ENCODE peak calls at places on chromosomes 5 and 9, in nine cellular contexts. One of them, this sample, is unnamed.

GRCh38 chr9:3646226-3646625 is 120.4 kb upstream of the RFX3 start:
- DNase-seq in GM23338: no peak
- DNase-seq in uterus: no peak
- DNase-seq in gastrocnemius medialis: no peak
- DNase-seq in BJ: no peak
- DNase-seq in astrocyte of the spinal cord: no peak
- DNase-seq in keratinocyte: no peak
- DNase-seq in astrocyte: no peak
- DNase-seq in breast epithelium: no peak
- DNase-seq in this sample: no peak

GRCh38 chr9:84122572-84122971 is 142.0 kb downstream of the RMI1 start:
- DNase-seq in GM23338: no peak
- DNase-seq in uterus: no peak
- DNase-seq in gastrocnemius medialis: no peak
- DNase-seq in BJ: no peak
- DNase-seq in astrocyte of the spinal cord: no peak
- DNase-seq in keratinocyte: no peak
- DNase-seq in astrocyte: no peak
- DNase-seq in breast epithelium: no peak
- DNase-seq in this sample: no peak

GRCh38 chr9:134936021-134936761 is 18.5 kb upstream of the FCN1 start:
- DNase-seq in GM23338: no peak
- DNase-seq in uterus: no peak
- DNase-seq in gastrocnemius medialis: no peak
- DNase-seq in BJ: no peak
- DNase-seq in astrocyte of the spinal cord: no peak
- DNase-seq in keratinocyte: no peak
- DNase-seq in astrocyte: no peak
- DNase-seq in breast epithelium: no peak
- DNase-seq in this sample: no peak

GRCh38 chr9:111597852-111598729 is 1.4 kb downstream of the PTGR1 start:
- DNase-seq in GM23338: peak
- DNase-seq in uterus: peak
- DNase-seq in gastrocnemius medialis: peak
- DNase-seq in BJ: peak
- DNase-seq in astrocyte of the spinal cord: peak
- DNase-seq in keratinocyte: no peak
- DNase-seq in astrocyte: peak
- DNase-seq in breast epithelium: peak
- DNase-seq in this sample: peak

GRCh38 chr9:87405677-87406544 is 91.8 kb upstream of the DAPK1 start:
- DNase-seq in GM23338: no peak
- DNase-seq in uterus: peak
- DNase-seq in gastrocnemius medialis: peak
- DNase-seq in BJ: no peak
- DNase-seq in astrocyte of the spinal cord: peak
- DNase-seq in keratinocyte: no peak
- DNase-seq in astrocyte: no peak
- DNase-seq in breast epithelium: no peak
- DNase-seq in this sample: no peak

GRCh38 chr5:134462761-134463160 is 51.1 kb upstream of the CDKN2AIPNL start:
- DNase-seq in GM23338: peak
- DNase-seq in uterus: peak
- DNase-seq in gastrocnemius medialis: no peak
- DNase-seq in BJ: no peak
- DNase-seq in astrocyte of the spinal cord: no peak
- DNase-seq in keratinocyte: no peak
- DNase-seq in astrocyte: no peak
- DNase-seq in breast epithelium: no peak
- DNase-seq in this sample: no peak

GRCh38 chr9:137217276-137218211 is 4.5 kb downstream of the RNF208 start:
- DNase-seq in GM23338: peak
- DNase-seq in uterus: no peak
- DNase-seq in gastrocnemius medialis: no peak
- DNase-seq in BJ: no peak
- DNase-seq in astrocyte of the spinal cord: no peak
- DNase-seq in keratinocyte: no peak
- DNase-seq in astrocyte: no peak
- DNase-seq in breast epithelium: peak
- DNase-seq in this sample: no peak

GRCh38 chr9:113011911-113012381 is at the start of gene ZNF883:
- DNase-seq in GM23338: peak
- DNase-seq in uterus: peak
- DNase-seq in gastrocnemius medialis: no peak
- DNase-seq in BJ: peak
- DNase-seq in astrocyte of the spinal cord: peak
- DNase-seq in keratinocyte: no peak
- DNase-seq in astrocyte: peak
- DNase-seq in breast epithelium: no peak
- DNase-seq in this sample: no peak

GRCh38 chr5:96117863-96118651 is 156.4 kb upstream of the ELL2 start:
- DNase-seq in GM23338: no peak
- DNase-seq in uterus: no peak
- DNase-seq in gastrocnemius medialis: no peak
- DNase-seq in BJ: no peak
- DNase-seq in astrocyte of the spinal cord: no peak
- DNase-seq in keratinocyte: no peak
- DNase-seq in astrocyte: peak
- DNase-seq in breast epithelium: no peak
- DNase-seq in this sample: no peak

GRCh38 chr5:95910521-95910920 is 51.1 kb downstream of the ELL2 start:
- DNase-seq in GM23338: no peak
- DNase-seq in uterus: no peak
- DNase-seq in gastrocnemius medialis: no peak
- DNase-seq in BJ: no peak
- DNase-seq in astrocyte of the spinal cord: no peak
- DNase-seq in keratinocyte: no peak
- DNase-seq in astrocyte: no peak
- DNase-seq in breast epithelium: no peak
- DNase-seq in this sample: no peak

GRCh38 chr9:134637696-134638502 is 3.7 kb upstream of the COL5A1 start:
- DNase-seq in GM23338: no peak
- DNase-seq in uterus: no peak
- DNase-seq in gastrocnemius medialis: no peak
- DNase-seq in BJ: no peak
- DNase-seq in astrocyte of the spinal cord: no peak
- DNase-seq in keratinocyte: no peak
- DNase-seq in astrocyte: no peak
- DNase-seq in breast epithelium: no peak
- DNase-seq in this sample: no peak

GRCh38 chr5:143224672-143225071 is 178.8 kb downstream of the NR3C1 start:
- DNase-seq in GM23338: no peak
- DNase-seq in uterus: no peak
- DNase-seq in gastrocnemius medialis: no peak
- DNase-seq in BJ: no peak
- DNase-seq in astrocyte of the spinal cord: no peak
- DNase-seq in keratinocyte: no peak
- DNase-seq in astrocyte: no peak
- DNase-seq in breast epithelium: no peak
- DNase-seq in this sample: no peak

GRCh38 chr5:171129308-171129707 is 179.7 kb upstream of the TLX3 start:
- DNase-seq in GM23338: peak
- DNase-seq in uterus: no peak
- DNase-seq in gastrocnemius medialis: no peak
- DNase-seq in BJ: no peak
- DNase-seq in astrocyte of the spinal cord: no peak
- DNase-seq in keratinocyte: no peak
- DNase-seq in astrocyte: no peak
- DNase-seq in breast epithelium: no peak
- DNase-seq in this sample: no peak

GRCh38 chr5:52988335-52989024 is 672 bp upstream of the ITGA2 start:
- DNase-seq in GM23338: peak
- DNase-seq in uterus: no peak
- DNase-seq in gastrocnemius medialis: no peak
- DNase-seq in BJ: no peak
- DNase-seq in astrocyte of the spinal cord: no peak
- DNase-seq in keratinocyte: no peak
- DNase-seq in astrocyte: no peak
- DNase-seq in breast epithelium: no peak
- DNase-seq in this sample: no peak

GRCh38 chr5:169367861-169368260 is 66.9 kb upstream of the SLIT3 start:
- DNase-seq in GM23338: no peak
- DNase-seq in uterus: no peak
- DNase-seq in gastrocnemius medialis: no peak
- DNase-seq in BJ: no peak
- DNase-seq in astrocyte of the spinal cord: no peak
- DNase-seq in keratinocyte: no peak
- DNase-seq in astrocyte: no peak
- DNase-seq in breast epithelium: no peak
- DNase-seq in this sample: no peak

GRCh38 chr5:135029468-135030122 is 4.4 kb downstream of the PITX1 start:
- DNase-seq in GM23338: no peak
- DNase-seq in uterus: no peak
- DNase-seq in gastrocnemius medialis: no peak
- DNase-seq in BJ: no peak
- DNase-seq in astrocyte of the spinal cord: peak
- DNase-seq in keratinocyte: no peak
- DNase-seq in astrocyte: no peak
- DNase-seq in breast epithelium: no peak
- DNase-seq in this sample: no peak

GRCh38 chr5:41788800-41789395 is 81.3 kb downstream of the OXCT1 start:
- DNase-seq in GM23338: no peak
- DNase-seq in uterus: no peak
- DNase-seq in gastrocnemius medialis: no peak
- DNase-seq in BJ: peak
- DNase-seq in astrocyte of the spinal cord: peak
- DNase-seq in keratinocyte: no peak
- DNase-seq in astrocyte: peak
- DNase-seq in breast epithelium: no peak
- DNase-seq in this sample: no peak

GRCh38 chr9:129313331-129313955 is 135.4 kb upstream of the IER5L start:
- DNase-seq in GM23338: no peak
- DNase-seq in uterus: no peak
- DNase-seq in gastrocnemius medialis: no peak
- DNase-seq in BJ: no peak
- DNase-seq in astrocyte of the spinal cord: no peak
- DNase-seq in keratinocyte: no peak
- DNase-seq in astrocyte: no peak
- DNase-seq in breast epithelium: no peak
- DNase-seq in this sample: no peak

DNA sequence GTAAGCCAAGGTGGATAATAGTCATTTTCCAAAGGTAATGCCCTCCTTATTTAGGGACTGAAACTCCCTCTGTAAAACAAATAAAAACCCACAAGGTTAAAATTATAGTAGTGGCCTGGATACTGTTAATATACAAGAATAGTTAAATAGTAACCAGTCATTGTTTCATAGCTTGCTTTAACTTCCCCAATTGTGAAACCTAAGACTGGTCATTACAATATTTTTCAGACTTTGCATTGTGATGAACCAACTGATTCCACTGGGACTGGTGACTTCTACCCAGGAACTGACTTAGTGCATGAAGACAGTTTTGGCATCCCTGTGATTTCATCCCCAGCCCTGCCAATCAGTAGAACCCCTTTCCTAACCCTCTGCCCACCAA is 162.6 kb downstream of the SMC2 start:
- DNase-seq in GM23338: no peak
- DNase-seq in uterus: no peak
- DNase-seq in gastrocnemius medialis: no peak
- DNase-seq in BJ: no peak
- DNase-seq in astrocyte of the spinal cord: no peak
- DNase-seq in keratinocyte: no peak
- DNase-seq in astrocyte: no peak
- DNase-seq in breast epithelium: no peak
- DNase-seq in this sample: no peak
- TF ChIP-seq CTCF in GM23338: no peak
- TF ChIP-seq CTCF in uterus: no peak
- TF ChIP-seq CTCF in gastrocnemius medialis: no peak
- TF ChIP-seq CTCF in BJ: no peak
- TF ChIP-seq CTCF in astrocyte of the spinal cord: no peak
- TF ChIP-seq CTCF in keratinocyte: no peak
- TF ChIP-seq CTCF in astrocyte: no peak
- TF ChIP-seq CTCF in breast epithelium: no peak
- TF ChIP-seq CTCF in this sample: no peak

DNA sequence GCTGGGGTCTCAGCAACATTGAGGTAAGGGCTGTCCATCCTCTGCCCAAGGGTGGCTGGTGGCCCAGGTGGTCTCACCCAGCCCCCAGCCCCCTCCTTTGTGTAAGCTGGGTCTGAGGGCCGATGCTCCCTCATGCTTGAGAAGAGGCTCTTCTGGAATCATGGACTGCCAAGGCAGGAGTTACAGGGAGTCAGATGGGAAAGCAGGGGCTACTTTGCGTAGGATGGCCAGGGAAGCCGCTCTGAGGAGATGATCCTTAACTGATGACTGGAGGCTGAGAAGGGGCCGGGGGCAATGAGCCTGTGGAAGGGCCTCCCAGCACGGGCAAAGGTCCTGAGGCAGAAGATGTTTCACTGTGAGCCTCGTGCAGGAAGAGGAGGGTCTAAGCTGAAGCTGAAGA is 23.7 kb downstream of the NKX2-5 start:
- DNase-seq in GM23338: no peak
- DNase-seq in uterus: no peak
- DNase-seq in gastrocnemius medialis: no peak
- DNase-seq in BJ: no peak
- DNase-seq in astrocyte of the spinal cord: no peak
- DNase-seq in keratinocyte: no peak
- DNase-seq in astrocyte: no peak
- DNase-seq in breast epithelium: no peak
- DNase-seq in this sample: no peak
- TF ChIP-seq CTCF in GM23338: no peak
- TF ChIP-seq CTCF in uterus: no peak
- TF ChIP-seq CTCF in gastrocnemius medialis: no peak
- TF ChIP-seq CTCF in BJ: no peak
- TF ChIP-seq CTCF in astrocyte of the spinal cord: no peak
- TF ChIP-seq CTCF in keratinocyte: no peak
- TF ChIP-seq CTCF in astrocyte: no peak
- TF ChIP-seq CTCF in breast epithelium: no peak
- TF ChIP-seq CTCF in this sample: no peak

GRCh38 chr9:130932220-130933069 is 6.6 kb downstream of the FIBCD1 start:
- DNase-seq in GM23338: no peak
- DNase-seq in uterus: no peak
- DNase-seq in gastrocnemius medialis: no peak
- DNase-seq in BJ: no peak
- DNase-seq in astrocyte of the spinal cord: no peak
- DNase-seq in keratinocyte: no peak
- DNase-seq in astrocyte: no peak
- DNase-seq in breast epithelium: no peak
- DNase-seq in this sample: no peak
- TF ChIP-seq CTCF in GM23338: peak
- TF ChIP-seq CTCF in uterus: no peak
- TF ChIP-seq CTCF in gastrocnemius medialis: no peak
- TF ChIP-seq CTCF in BJ: peak
- TF ChIP-seq CTCF in astrocyte of the spinal cord: peak
- TF ChIP-seq CTCF in keratinocyte: peak
- TF ChIP-seq CTCF in astrocyte: no peak
- TF ChIP-seq CTCF in breast epithelium: no peak
- TF ChIP-seq CTCF in this sample: no peak

DNA sequence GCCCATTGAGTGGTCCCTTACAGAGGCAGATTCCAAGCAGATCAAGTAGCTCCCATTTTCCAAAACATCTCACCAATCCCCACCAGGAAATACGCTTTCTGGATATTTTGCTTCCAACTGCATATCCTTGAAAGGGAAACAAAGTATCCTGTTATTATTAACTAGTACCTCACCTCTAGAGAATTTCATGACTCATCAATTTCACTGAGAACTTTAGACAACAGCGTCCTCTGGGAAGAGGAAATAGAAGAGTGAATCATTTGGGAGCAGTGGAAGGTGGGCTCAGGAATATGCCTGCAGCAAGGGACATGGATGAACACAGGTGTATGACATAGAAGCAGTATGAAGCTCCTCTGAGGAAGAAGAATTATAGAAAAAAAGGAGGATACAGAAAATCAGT is 186.7 kb downstream of the MARCHF11 start:
- DNase-seq in GM23338: no peak
- DNase-seq in uterus: no peak
- DNase-seq in gastrocnemius medialis: no peak
- DNase-seq in BJ: no peak
- DNase-seq in astrocyte of the spinal cord: peak
- DNase-seq in keratinocyte: no peak
- DNase-seq in astrocyte: peak
- DNase-seq in breast epithelium: no peak
- DNase-seq in this sample: no peak
- TF ChIP-seq CTCF in GM23338: no peak
- TF ChIP-seq CTCF in uterus: no peak
- TF ChIP-seq CTCF in gastrocnemius medialis: no peak
- TF ChIP-seq CTCF in BJ: peak
- TF ChIP-seq CTCF in astrocyte of the spinal cord: peak
- TF ChIP-seq CTCF in keratinocyte: no peak
- TF ChIP-seq CTCF in astrocyte: peak
- TF ChIP-seq CTCF in breast epithelium: no peak
- TF ChIP-seq CTCF in this sample: no peak

This sample was measured in activated B cell treated with CpG ODN at 0.5 μM for 24 hours.